ENCODE peak calls at places on chromosomes 7 and 10, in nine cellular contexts. K, R, X, H, D, N, F, W and Y are unnamed samples.

GRCh38 chr7:75813781-75814236 is at the start of gene CCL24:
- DNase-seq in W (no peak), R (no peak), F (no peak), H (no peak), K (no peak), D (no peak), X (no peak), N (no peak), Y (no peak)

GRCh38 chr10:14562197-14562596 is 212.5 kb downstream of the FAM107B start:
- DNase-seq in N (no peak), H (no peak), W (no peak), D (no peak), F (no peak), K (no peak), R (no peak), X (no peak), Y (no peak)

GRCh38 chr7:124284937-124285336 is 252.1 kb upstream of the TMEM229A start:
- DNase-seq in F (no peak), X (no peak), W (no peak), N (no peak), H (no peak), K (no peak), D (no peak), R (no peak), Y (no peak)

GRCh38 chr10:26837139-26837538 is 23.6 kb downstream of the ABI1 start:
- DNase-seq in H (no peak), F (no peak), W (no peak), D (no peak), X (no peak), K (no peak), N (no peak), R (no peak), Y (no peak)

GRCh38 chr10:119726291-119727261 is 726 bp downstream of the INPP5F start:
- DNase-seq in X (no peak), H (no peak), D (peak), K (no peak), N (peak), R (no peak), F (peak), W (peak), Y (no peak)

GRCh38 chr7:7764515-7765138 is 46.2 kb upstream of the RPA3 start:
- DNase-seq in W (no peak), D (no peak), R (no peak), N (no peak), F (no peak), X (no peak), H (no peak), K (no peak), Y (no peak)

GRCh38 chr10:103884681-103885139 is 29.3 kb upstream of the SH3PXD2A start:
- DNase-seq in W (peak), K (peak), H (no peak), F (peak), R (peak), X (peak), D (peak), N (peak), Y (peak)

GRCh38 chr10:113585949-113586348 is 33.1 kb downstream of the HABP2 start:
- DNase-seq in X (peak), N (no peak), D (no peak), R (no peak), F (no peak), K (peak), H (no peak), W (no peak), Y (peak)

GRCh38 chr7:137508437-137509175 is 165.1 kb upstream of the PTN start:
- DNase-seq in R (peak), D (no peak), F (peak), H (no peak), N (no peak), X (no peak), K (peak), W (peak), Y (no peak)

GRCh38 chr7:50356945-50357268 is 52.4 kb downstream of the IKZF1 start:
- DNase-seq in K (no peak), N (no peak), F (no peak), W (no peak), D (no peak), R (no peak), X (no peak), H (no peak), Y (no peak)

GRCh38 chr10:69728335-69728861 is 73.3 kb upstream of the COL13A1 start:
- DNase-seq in D (no peak), X (no peak), N (peak), R (peak), F (peak), K (peak), W (no peak), H (no peak), Y (no peak)

GRCh38 chr7:106658504-106659368 is 2.2 kb downstream of the CCDC71L start:
- DNase-seq in W (no peak), H (no peak), N (no peak), K (no peak), F (peak), R (no peak), D (no peak), X (no peak), Y (no peak)

GRCh38 chr10:84194424-84195043 is at the start of gene CDHR1:
- DNase-seq in R (no peak), N (peak), D (peak), X (no peak), W (peak), H (no peak), K (peak), F (no peak), Y (no peak)

GRCh38 chr10:130720235-130720634 is 584.0 kb downstream of the GLRX3 start:
- DNase-seq in F (no peak), H (no peak), K (no peak), D (no peak), X (no peak), R (no peak), W (no peak), N (no peak), Y (no peak)

GRCh38 chr7:28155019-28155660 is 25.5 kb downstream of the JAZF1 start:
- DNase-seq in X (no peak), F (no peak), R (no peak), N (no peak), K (peak), D (no peak), W (no peak), H (no peak), Y (peak)

GRCh38 chr7:55427800-55428199 is 62.7 kb downstream of the LANCL2 start:
- DNase-seq in R (no peak), X (no peak), D (peak), F (no peak), K (no peak), N (no peak), H (no peak), W (peak), Y (no peak)

GRCh38 chr7:16804674-16805439 is at the start of gene AGR2:
- DNase-seq in K (no peak), W (peak), R (peak), H (no peak), F (no peak), D (no peak), N (no peak), X (no peak), Y (no peak)

GRCh38 chr7:76515999-76516443 is 5.7 kb downstream of the UPK3B start:
- DNase-seq in X (peak), W (peak), D (no peak), F (no peak), H (no peak), N (peak), K (peak), R (peak), Y (peak)

GRCh38 chr10:67017218-67017617 is 91.4 kb downstream of the LRRTM3 start:
- DNase-seq in X (no peak), H (no peak), F (no peak), K (no peak), D (no peak), R (no peak), W (no peak), N (no peak), Y (no peak)

GRCh38 chr10:103498936-103499638 is 5.6 kb downstream of the NEURL1 start:
- DNase-seq in N (no peak), H (no peak), R (no peak), F (no peak), X (no peak), D (no peak), W (no peak), K (no peak), Y (peak)

GRCh38 chr7:55489552-55489951 is 82.8 kb downstream of the VOPP1 start:
- DNase-seq in W (no peak), R (no peak), D (no peak), N (no peak), H (no peak), K (no peak), X (no peak), F (no peak), Y (no peak)

GRCh38 chr10:120400601-120401000 is 56.4 kb upstream of the PLPP4 start:
- DNase-seq in H (no peak), N (no peak), W (no peak), F (no peak), D (no peak), X (no peak), K (peak), R (no peak), Y (no peak)

GRCh38 chr7:155962191-155962967 is 150.1 kb upstream of the SHH start:
- DNase-seq in H (peak), D (no peak), X (peak), F (peak), K (peak), R (peak), N (no peak), W (no peak), Y (no peak)

GRCh38 chr7:108716783-108717182 is 147.1 kb downstream of the DNAJB9 start:
- DNase-seq in N (no peak), W (no peak), F (no peak), R (peak), H (no peak), X (no peak), D (no peak), K (peak), Y (no peak)

GRCh38 chr10:131590567-131590966 is 279.0 kb upstream of the TCERG1L start:
- DNase-seq in W (no peak), N (no peak), X (no peak), R (no peak), F (no peak), H (no peak), D (no peak), K (no peak), Y (no peak)

GRCh38 chr7:144738708-144739314 is 97.0 kb downstream of the TPK1 start:
- DNase-seq in N (peak), H (peak), W (peak), R (no peak), X (peak), F (peak), D (peak), K (peak), Y (peak)

GRCh38 chr7:24192053-24192452 is 91.9 kb upstream of the NPY start:
- DNase-seq in H (no peak), R (peak), W (no peak), K (no peak), F (no peak), X (no peak), N (no peak), D (no peak), Y (no peak)

GRCh38 chr10:116888380-116889055 is 39.2 kb downstream of the ENO4 start:
- DNase-seq in R (peak), H (peak), D (no peak), X (peak), F (peak), N (no peak), W (peak), K (peak), Y (no peak)

GRCh38 chr10:127148933-127149220 is 47.5 kb downstream of the INSYN2A start:
- DNase-seq in H (peak), W (no peak), N (no peak), D (no peak), R (peak), F (no peak), X (no peak), K (peak), Y (no peak)

GRCh38 chr7:26443761-26444160 is 152.1 kb downstream of the SNX10 start:
- DNase-seq in N (no peak), D (no peak), X (no peak), F (no peak), H (no peak), W (no peak), K (no peak), R (no peak), Y (no peak)

GRCh38 chr7:137418841-137419240 is 75.3 kb upstream of the PTN start:
- DNase-seq in F (no peak), K (no peak), N (no peak), X (no peak), W (no peak), R (no peak), D (no peak), H (no peak), Y (no peak)

GRCh38 chr10:8375137-8375536 is 320.6 kb downstream of the GATA3 start:
- DNase-seq in F (no peak), K (no peak), N (no peak), D (no peak), X (no peak), W (no peak), R (no peak), H (no peak), Y (no peak)

GRCh38 chr10:8365935-8366911 is 311.7 kb downstream of the GATA3 start:
- DNase-seq in N (no peak), W (no peak), H (no peak), F (no peak), K (peak), X (peak), R (peak), D (no peak), Y (no peak)

GRCh38 chr10:8374334-8374733 is 319.8 kb downstream of the GATA3 start:
- DNase-seq in X (no peak), H (no peak), K (no peak), R (no peak), D (no peak), W (no peak), F (no peak), N (no peak), Y (no peak)

GRCh38 chr10:8369666-8370065 is 315.2 kb downstream of the GATA3 start:
- DNase-seq in R (peak), K (no peak), D (no peak), F (peak), W (no peak), N (no peak), H (no peak), X (no peak), Y (no peak)
- H2AFZ ChIP-seq in R (no peak), K (no peak), D (no peak), F (no peak), W (no peak), N (no peak), H (no peak), X (no peak), Y (no peak)

GRCh38 chr7:48011323-48011722 is 17.6 kb downstream of the SUN3 start:
- DNase-seq in D (no peak), R (no peak), K (no peak), N (no peak), H (no peak), X (no peak), F (no peak), W (no peak), Y (no peak)

GRCh38 chr7:48009257-48009656 is 19.6 kb downstream of the SUN3 start:
- DNase-seq in W (peak), F (no peak), H (no peak), N (no peak), K (no peak), R (no peak), X (no peak), D (no peak), Y (no peak)

GRCh38 chr7:48009954-48010353 is 19.0 kb downstream of the SUN3 start:
- DNase-seq in H (no peak), R (no peak), W (no peak), D (no peak), X (no peak), N (no peak), F (no peak), K (no peak), Y (no peak)

GRCh38 chr7:48016641-48017040 is 12.3 kb downstream of the SUN3 start:
- DNase-seq in N (no peak), X (no peak), W (no peak), K (no peak), D (no peak), R (no peak), F (no peak), H (no peak), Y (no peak)

DNA sequence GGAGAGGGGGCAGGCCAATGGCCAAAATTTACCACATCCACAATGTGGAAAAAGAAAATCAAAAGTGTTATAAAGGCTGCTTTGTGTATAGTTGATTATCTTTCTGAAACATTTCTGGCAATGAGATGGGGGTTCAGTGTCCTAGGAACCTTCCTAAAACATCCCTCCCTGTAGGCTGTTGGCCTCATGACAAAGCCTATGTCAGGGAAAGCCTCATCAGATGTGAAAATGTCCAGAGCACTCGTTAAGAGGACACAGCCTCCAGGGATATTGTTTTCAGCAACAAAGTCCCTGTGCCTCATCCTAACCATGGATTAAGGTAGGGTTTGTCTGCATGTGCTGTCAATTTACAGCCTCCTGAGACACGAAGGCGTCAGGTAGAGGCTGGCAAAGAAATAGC is 17.0 kb downstream of the SUN3 start:
- DNase-seq in R (no peak), W (no peak), D (no peak), F (no peak), X (no peak), K (no peak), N (no peak), H (no peak), Y (no peak)
- H2AFZ ChIP-seq in R (no peak), W (no peak), D (no peak), F (no peak), X (no peak), K (no peak), N (no peak), H (no peak), Y (peak)

DNA sequence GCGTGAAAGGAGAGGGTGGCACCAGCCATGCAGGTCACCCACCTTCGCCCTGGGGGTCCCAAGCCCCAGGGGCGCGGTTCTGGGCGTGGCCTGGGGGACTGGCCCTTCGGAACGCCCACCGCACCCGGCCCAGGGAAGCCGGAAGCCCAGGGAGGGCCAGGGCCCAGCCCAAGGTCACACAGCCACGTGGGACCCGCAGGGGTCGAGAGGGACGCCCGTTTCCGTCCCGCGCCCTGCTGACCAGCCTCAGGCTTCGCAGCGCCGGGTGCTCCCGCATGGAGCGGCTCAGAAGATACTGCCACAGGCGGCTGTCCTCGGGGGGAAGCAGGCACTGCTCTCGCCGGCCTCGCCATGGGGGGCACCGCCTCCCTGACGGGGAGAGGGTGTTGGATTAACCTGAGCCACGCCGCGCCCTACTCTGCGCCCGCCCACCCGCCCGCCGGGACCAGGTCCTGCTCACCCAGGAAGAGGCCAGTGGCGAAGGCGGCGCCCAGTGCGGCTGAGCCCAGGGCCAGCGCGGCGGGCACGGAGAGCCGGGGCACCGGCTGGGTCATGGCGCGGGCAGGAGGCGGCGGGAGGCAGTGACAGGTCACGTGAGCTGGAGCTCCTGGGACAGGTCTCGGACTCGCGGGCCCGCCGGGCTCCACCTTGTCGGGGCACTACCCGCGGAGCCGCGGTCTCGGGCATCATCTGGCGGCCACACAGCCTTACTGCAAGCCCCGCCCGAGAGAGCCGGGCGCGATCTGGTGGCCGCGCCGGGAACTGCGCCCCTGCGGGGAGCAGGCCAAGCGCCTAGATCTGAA is at the start of gene COMTD1:
- DNase-seq in X (peak), K (peak), H (peak), R (peak), D (peak), F (peak), W (peak), N (peak), Y (peak)
- H2AFZ ChIP-seq in X (no peak), K (peak), H (no peak), R (peak), D (peak), F (peak), W (peak), N (peak), Y (peak)

GRCh38 chr10:77564781-77565589 is 72.6 kb downstream of the KCNMA1 start:
- DNase-seq in H (no peak), F (no peak), D (peak), X (no peak), K (peak), N (no peak), W (peak), R (peak), Y (no peak)
- H2AFZ ChIP-seq in H (peak), F (no peak), D (peak), X (no peak), K (peak), N (no peak), W (no peak), R (peak), Y (no peak)